ENCODE peak calls at places on chromosomes 13 and 19, in seven cellular contexts. L is breast epithelium, H is fibroblast of mammary gland, R is GM13977, A is A673, W is AG04450, C is cardiac fibroblast. E is an unnamed sample.

GRCh38 chr19:47613165-47614146 is 4.5 kb downstream of the BICRA start:
- DNase-seq in R (no peak), W (peak), A (peak), L (no peak), C (peak), H (peak), E (no peak)

GRCh38 chr13:41064493-41064892 is 3.2 kb downstream of the WBP4 start:
- DNase-seq in C (peak), W (peak), H (peak), A (no peak), R (no peak), L (no peak), E (no peak)

GRCh38 chr13:25335856-25336255 is 34.4 kb downstream of the NUP58 start:
- DNase-seq in R (no peak), H (peak), W (no peak), L (no peak), C (peak), A (no peak), E (no peak)

GRCh38 chr13:100875392-100876043 is 200.9 kb upstream of the TMTC4 start:
- DNase-seq in R (peak), A (peak), H (peak), W (peak), C (peak), L (no peak), E (no peak)

GRCh38 chr19:45990113-45990728 is 5.0 kb upstream of the CCDC61 start:
- DNase-seq in H (peak), R (no peak), A (no peak), W (no peak), C (peak), L (no peak), E (no peak)

GRCh38 chr13:46354143-46355087 is 32.6 kb downstream of the RUBCNL start:
- DNase-seq in H (peak), C (peak), R (peak), L (no peak), W (peak), A (no peak), E (no peak)

GRCh38 chr19:51259348-51260245 is 8.7 kb downstream of the SIGLECL1 start:
- DNase-seq in R (peak), C (peak), W (no peak), H (peak), A (peak), L (no peak), E (peak)

GRCh38 chr19:13953021-13953531 is 767 bp downstream of the DCAF15 start:
- DNase-seq in R (no peak), W (no peak), A (peak), L (no peak), C (peak), H (peak), E (no peak)

GRCh38 chr13:31891472-31891871 is 140.1 kb upstream of the FRY start:
- DNase-seq in H (no peak), W (no peak), A (no peak), C (peak), L (no peak), R (no peak), E (no peak)

GRCh38 chr13:106573855-106574254 is 5.9 kb upstream of the ARGLU1 start:
- DNase-seq in C (peak), W (no peak), H (peak), L (no peak), R (no peak), A (no peak), E (no peak)

GRCh38 chr13:65656740-65657329 is 1573.3 kb downstream of the PCDH9 start:
- DNase-seq in R (no peak), W (no peak), C (peak), H (peak), L (no peak), A (peak), E (no peak)

GRCh38 chr13:42168497-42168896 is 103.5 kb upstream of the AKAP11 start:
- DNase-seq in W (no peak), H (no peak), L (no peak), R (no peak), A (no peak), C (no peak), E (no peak)

GRCh38 chr19:19081642-19082151 is 17.9 kb downstream of the SLC25A42 start:
- DNase-seq in W (no peak), C (peak), L (no peak), R (no peak), H (peak), A (no peak), E (no peak)

GRCh38 chr13:67075239-67075638 is 154.9 kb downstream of the PCDH9 start:
- DNase-seq in R (no peak), C (peak), H (peak), W (no peak), L (no peak), A (no peak), E (no peak)
- TF ChIP-seq CTCF in R (no peak), C (peak), H (peak), W (peak), L (no peak), A (no peak), E (peak)

DNA sequence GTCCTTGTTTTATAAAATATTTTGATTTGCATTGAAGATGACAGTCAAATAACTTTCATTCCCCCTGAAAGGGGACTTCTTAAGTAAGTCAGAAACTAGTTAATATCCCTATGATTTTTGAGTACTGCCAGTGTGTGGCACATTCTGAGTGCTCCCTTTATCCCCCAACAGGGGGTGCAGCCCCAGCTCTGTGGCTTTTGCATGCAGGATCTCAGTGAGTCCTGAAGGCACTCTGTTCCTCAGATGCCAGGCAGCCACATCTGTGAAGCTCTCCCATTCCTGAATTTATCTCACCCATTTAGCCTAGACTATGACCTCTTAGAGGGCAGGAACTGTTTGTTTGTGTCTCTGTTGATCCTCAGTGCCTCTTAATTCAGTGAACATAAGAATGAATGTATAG is 123.1 kb downstream of the CDK8 start:
- DNase-seq in H (peak), L (no peak), C (peak), A (peak), R (no peak), W (no peak), E (peak)
- TF ChIP-seq CTCF in H (peak), L (no peak), C (peak), A (peak), R (peak), W (peak), E (peak)

GRCh38 chr19:5821521-5822180 is 16.8 kb downstream of the NRTN start:
- DNase-seq in H (no peak), C (no peak), W (no peak), R (no peak), L (no peak), A (no peak), E (no peak)

GRCh38 chr19:5824791-5825577 is 14.5 kb downstream of the FUT6 start:
- DNase-seq in R (no peak), C (no peak), H (no peak), L (no peak), A (no peak), W (no peak), E (no peak)

GRCh38 chr19:5822181-5822844 is 17.2 kb downstream of the FUT6 start:
- DNase-seq in C (no peak), H (no peak), A (no peak), L (no peak), R (no peak), W (no peak), E (no peak)

GRCh38 chr19:5820785-5821184 is 15.9 kb downstream of the NRTN start:
- DNase-seq in W (no peak), H (no peak), C (no peak), R (no peak), L (no peak), A (no peak), E (no peak)

DNA sequence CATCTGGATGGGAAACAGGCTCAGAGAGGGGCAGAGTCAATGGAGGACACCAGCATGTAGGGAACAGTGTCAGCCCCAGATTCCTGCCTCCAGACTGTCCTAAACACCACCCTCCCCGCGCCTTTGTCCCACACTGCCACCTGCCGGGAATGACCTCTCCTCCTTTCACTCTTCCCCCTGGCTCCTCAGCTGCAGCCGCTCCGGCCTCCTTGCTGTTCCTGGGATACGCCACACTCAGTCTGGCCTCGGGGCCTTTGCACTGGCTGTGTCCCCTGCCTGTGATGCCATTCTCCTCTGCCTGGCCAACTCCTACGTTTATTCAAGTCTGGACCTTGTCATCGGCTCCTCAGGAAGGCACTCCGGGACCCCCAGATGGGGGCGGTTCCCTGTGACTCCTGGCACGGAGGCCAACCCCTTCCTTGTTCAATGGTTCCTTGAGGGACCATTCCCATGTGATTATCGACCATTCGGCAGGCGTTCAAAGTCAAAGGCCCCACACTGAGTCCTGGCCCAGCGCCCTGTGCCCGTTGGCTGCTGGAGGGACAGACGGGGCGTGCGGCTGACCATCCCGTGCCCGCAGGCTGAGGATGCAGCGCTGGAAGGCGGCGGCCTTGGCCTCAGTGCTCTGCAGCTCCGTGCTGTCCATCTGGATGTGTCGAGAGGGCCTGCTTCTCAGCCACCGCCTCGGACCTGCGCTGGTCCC is 15.8 kb downstream of the FUT6 start:
- DNase-seq in W (no peak), L (no peak), R (no peak), C (peak), H (no peak), A (no peak), E (peak)
- TF ChIP-seq CTCF in W (no peak), L (no peak), R (no peak), C (peak), H (peak), A (no peak), E (peak)

GRCh38 chr13:26628706-26629105 is 71.2 kb downstream of the WASF3 start:
- DNase-seq in W (no peak), A (peak), R (no peak), C (peak), L (no peak), H (peak), E (no peak)
- TF ChIP-seq CTCF in W (peak), A (no peak), R (peak), C (peak), L (no peak), H (peak), E (no peak)

DNA sequence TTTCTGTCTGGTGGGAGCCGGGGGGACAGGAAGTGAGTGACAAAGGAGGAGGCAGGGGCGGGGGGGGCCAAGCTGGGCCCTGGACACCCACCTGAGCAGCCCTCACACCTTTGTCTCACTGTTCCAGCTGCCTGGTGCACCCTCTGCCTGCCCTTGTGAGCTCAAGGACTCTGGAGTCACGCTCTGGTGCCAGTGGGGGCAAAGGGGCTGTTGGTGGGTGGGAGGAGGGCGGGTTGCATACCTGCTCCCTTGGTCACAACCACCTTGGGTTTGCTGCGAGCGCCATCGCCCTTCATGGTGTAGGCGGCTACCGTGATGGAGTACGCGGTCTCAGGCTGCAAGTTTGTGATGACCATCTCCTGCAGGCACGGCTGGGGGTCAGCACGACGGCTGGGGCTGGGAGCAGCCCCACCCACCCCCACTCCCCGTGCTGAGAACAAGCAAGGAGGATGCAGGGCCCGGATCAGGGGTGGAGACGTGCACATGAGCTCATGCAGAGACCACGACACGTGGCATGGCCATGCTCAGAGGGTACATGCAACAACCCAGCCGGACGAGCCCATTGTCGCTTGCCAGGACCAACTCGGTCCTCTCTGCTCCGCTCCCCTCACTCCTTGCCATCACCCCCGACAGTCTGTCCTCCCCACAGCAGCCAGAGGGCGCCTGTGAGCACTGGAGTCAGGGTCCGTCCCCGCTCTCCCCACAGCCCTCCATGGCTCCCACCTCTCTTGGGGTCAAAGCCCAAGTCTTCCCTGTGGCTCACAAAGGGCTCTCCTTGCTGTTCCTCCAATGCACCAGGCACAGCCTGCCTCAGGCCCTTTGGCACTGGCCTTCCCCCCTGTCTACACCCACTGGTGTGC is 114.9 kb downstream of the PTPRS start:
- DNase-seq in W (no peak), A (no peak), H (no peak), C (no peak), R (no peak), L (no peak), E (peak)
- TF ChIP-seq CTCF in W (peak), A (peak), H (peak), C (peak), R (peak), L (peak), E (peak)

GRCh38 chr13:84645196-84646071 is 763.2 kb upstream of the SLITRK1 start:
- DNase-seq in A (peak), R (no peak), L (no peak), H (peak), C (peak), W (peak), E (no peak)

GRCh38 chr13:84649853-84650252 is 767.6 kb upstream of the SLITRK1 start:
- DNase-seq in C (peak), H (peak), L (no peak), R (no peak), W (no peak), A (peak), E (no peak)

GRCh38 chr13:84653915-84654534 is 771.8 kb upstream of the SLITRK1 start:
- DNase-seq in H (no peak), A (no peak), R (no peak), W (no peak), L (no peak), C (no peak), E (no peak)

GRCh38 chr13:84651288-84651687 is 769.0 kb upstream of the SLITRK1 start:
- DNase-seq in H (peak), R (no peak), C (peak), L (no peak), W (peak), A (peak), E (no peak)

DNA sequence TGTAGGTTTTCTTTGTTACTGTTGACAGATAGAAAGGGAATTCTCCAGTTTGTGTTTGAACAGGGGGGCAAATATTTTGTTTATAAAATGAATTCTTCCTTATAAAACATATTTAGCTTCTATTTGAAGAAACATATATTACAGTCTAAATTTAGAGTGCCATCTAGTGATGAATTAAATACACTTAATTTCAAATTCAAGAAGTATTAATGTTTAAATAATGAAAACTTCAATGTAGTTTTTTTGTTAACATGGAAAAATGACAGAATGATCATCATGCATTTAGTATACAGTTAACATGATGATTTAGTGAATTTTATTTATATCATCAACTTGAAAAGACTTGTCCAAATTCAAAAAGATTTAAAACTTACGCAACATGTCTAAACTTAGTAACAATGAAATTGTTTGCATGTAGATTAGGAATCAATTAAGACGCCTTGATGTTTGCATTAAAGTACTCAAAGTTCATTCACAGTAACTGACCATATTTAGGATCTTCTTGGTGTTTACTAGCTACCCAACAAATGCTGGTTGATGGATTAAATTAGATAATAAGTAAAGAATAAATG is 765.9 kb upstream of the SLITRK1 start:
- DNase-seq in A (no peak), L (no peak), H (peak), R (no peak), C (peak), W (no peak), E (no peak)
- TF ChIP-seq CTCF in A (peak), L (no peak), H (no peak), R (no peak), C (peak), W (peak), E (peak)

GRCh38 chr19:34096020-34096915 is 76.0 kb upstream of the LSM14A start:
- DNase-seq in W (peak), R (peak), C (peak), L (no peak), H (peak), A (peak), E (no peak)
- TF ChIP-seq CTCF in W (peak), R (peak), C (peak), L (peak), H (peak), A (peak), E (peak)

DNA sequence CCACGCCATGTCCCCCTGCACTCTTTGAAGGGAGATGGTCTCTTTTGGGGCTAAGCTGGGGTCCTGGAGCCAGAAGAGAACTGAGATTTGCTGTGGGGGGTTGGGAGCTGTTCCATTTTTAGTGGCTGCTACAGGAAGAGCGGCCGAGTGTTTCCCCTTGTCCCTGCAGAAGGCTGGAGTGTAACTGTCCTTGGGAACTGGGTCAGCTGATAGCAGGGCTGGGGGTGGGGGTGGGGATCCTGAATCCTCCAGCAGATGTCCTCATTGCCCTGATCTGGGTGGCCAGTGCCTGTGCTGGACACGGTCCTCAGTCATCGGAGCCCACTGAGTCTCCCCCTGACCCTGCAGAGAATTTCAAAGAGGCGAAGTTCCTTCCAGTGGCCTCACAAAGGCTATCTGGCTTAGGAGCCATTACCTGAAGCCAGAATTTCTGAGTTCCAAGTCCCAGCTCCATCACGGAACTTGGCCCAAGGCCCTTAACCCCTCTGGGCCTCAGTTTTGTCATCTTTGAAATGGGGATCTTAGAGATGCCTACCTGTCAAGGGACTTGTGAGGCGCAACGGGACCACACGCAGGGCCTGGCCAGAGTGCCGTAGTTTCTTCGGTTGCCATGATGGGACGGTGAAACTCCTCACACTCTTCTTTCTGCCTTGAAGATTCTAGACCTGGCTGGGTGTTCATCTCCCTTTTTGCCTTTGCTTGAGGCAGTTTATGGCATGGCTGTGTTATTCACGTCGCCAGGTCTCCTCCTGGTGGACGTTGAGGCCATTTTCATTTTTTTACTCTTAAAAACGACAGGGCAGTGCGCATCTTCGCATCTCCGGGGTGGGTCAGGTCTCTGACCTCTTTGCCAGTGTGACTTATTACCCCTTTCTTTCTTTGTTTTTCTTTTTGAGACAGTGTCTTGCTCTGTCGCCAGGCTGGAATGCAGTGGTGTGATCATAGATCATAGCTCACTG is 51.9 kb downstream of the DNM2 start:
- DNase-seq in R (no peak), A (no peak), H (peak), W (no peak), C (peak), L (no peak), E (no peak)
- TF ChIP-seq CTCF in R (no peak), A (no peak), H (peak), W (peak), C (peak), L (peak), E (peak)